ENCODE peak calls at places on chromosome 6, in six cellular contexts. W is HCT116, P is A549, J is GM23338, U is K562, T is SK-N-SH. D is an unnamed sample.

GRCh38 chr6:19668710-19669109 is 168.5 kb upstream of the ID4 start:
- DNase-seq in W (no peak), P (no peak), J (no peak), U (no peak), T (no peak), D (no peak)

GRCh38 chr6:107656381-107656780 is 166.5 kb downstream of the SOBP start:
- DNase-seq in W (no peak), P (no peak), J (no peak), U (no peak), T (no peak), D (no peak)

GRCh38 chr6:168080397-168081077 is 1.5 kb upstream of the FRMD1 start:
- DNase-seq in W (no peak), P (no peak), J (no peak), U (no peak), T (no peak), D (no peak)

GRCh38 chr6:118558811-118559217 is 10.7 kb downstream of the PLN start:
- DNase-seq in W (no peak), P (no peak), J (no peak), U (no peak), T (no peak), D (no peak)

GRCh38 chr6:41427642-41428401 is 92.4 kb downstream of the NCR2 start:
- DNase-seq in W (no peak), P (peak; percentile 11), J (peak; percentile 82), U (no peak), T (peak; percentile 71), D (no peak)

GRCh38 chr6:140464720-140465119 is 1090.3 kb upstream of the CITED2 start:
- DNase-seq in W (no peak), P (no peak), J (no peak), U (no peak), T (no peak), D (no peak)

GRCh38 chr6:15350386-15351083 is 104.7 kb downstream of the JARID2 start:
- DNase-seq in W (no peak), P (no peak), J (no peak), U (no peak), T (no peak), D (no peak)

GRCh38 chr6:170291271-170292110 is 613 bp upstream of the DLL1 start:
- DNase-seq in W (no peak), P (no peak), J (peak; percentile 93), U (no peak), T (peak; percentile 59), D (no peak)

GRCh38 chr6:130900913-130901312 is 73.7 kb downstream of the SMLR1 start:
- DNase-seq in W (peak; percentile 21), P (peak; percentile 12), J (no peak), U (no peak), T (no peak), D (peak; percentile 17)

GRCh38 chr6:72966628-72967280 is 258.5 kb downstream of the KHDC1L start:
- DNase-seq in W (no peak), P (no peak), J (no peak), U (no peak), T (no peak), D (no peak)

GRCh38 chr6:89284963-89285735 is 29.9 kb downstream of the GABRR2 start:
- DNase-seq in W (no peak), P (no peak), J (no peak), U (no peak), T (no peak), D (no peak)

GRCh38 chr6:6080975-6081374 is 74.2 kb upstream of the NRN1 start:
- DNase-seq in W (no peak), P (no peak), J (no peak), U (no peak), T (no peak), D (no peak)

GRCh38 chr6:53888931-53889330 is 94.1 kb downstream of the LRRC1 start:
- DNase-seq in W (no peak), P (no peak), J (no peak), U (no peak), T (no peak), D (no peak)

GRCh38 chr6:36120539-36120938 is 9.8 kb upstream of the MAPK13 start:
- DNase-seq in W (no peak), P (no peak), J (no peak), U (peak; percentile 63), T (no peak), D (no peak)

GRCh38 chr6:18024876-18025275 is 37.4 kb upstream of the KIF13A start:
- DNase-seq in W (no peak), P (no peak), J (no peak), U (no peak), T (no peak), D (no peak)

GRCh38 chr6:161507375-161507774 is 233.5 kb upstream of the AGPAT4 start:
- DNase-seq in W (no peak), P (no peak), J (no peak), U (no peak), T (no peak), D (no peak)

GRCh38 chr6:144063744-144064401 is 31.5 kb downstream of the SF3B5 start:
- DNase-seq in W (peak; percentile 57), P (peak; percentile 53), J (peak; percentile 77), U (peak; percentile 97), T (peak; percentile 91), D (no peak)

GRCh38 chr6:69349776-69350175 is 447.0 kb downstream of the LMBRD1 start:
- DNase-seq in W (no peak), P (no peak), J (no peak), U (no peak), T (no peak), D (no peak)

GRCh38 chr6:157621401-157621800 is 201.6 kb upstream of the SNX9 start:
- DNase-seq in W (no peak), P (no peak), J (no peak), U (no peak), T (no peak), D (no peak)

GRCh38 chr6:119742188-119742803 is 392.7 kb upstream of the MAN1A1 start:
- DNase-seq in W (peak; percentile 53), P (peak; percentile 28), J (peak; percentile 85), U (peak; percentile 80), T (peak; percentile 35), D (peak; percentile 18)

GRCh38 chr6:69705954-69706353 is 90.9 kb downstream of the LMBRD1 start:
- DNase-seq in W (no peak), P (peak; percentile 5), J (peak; percentile 23), U (peak; percentile 37), T (no peak), D (no peak)

GRCh38 chr6:14456941-14457340 is 339.4 kb downstream of the CD83 start:
- DNase-seq in W (no peak), P (no peak), J (no peak), U (no peak), T (no peak), D (no peak)

GRCh38 chr6:166786704-166787293 is 159.7 kb upstream of the RPS6KA2 start:
- DNase-seq in W (peak; percentile 62), P (peak; percentile 63), J (peak; percentile 85), U (peak; percentile 79), T (peak; percentile 78), D (peak; percentile 38)

GRCh38 chr6:78580923-78581322 is 286.4 kb upstream of the IRAK1BP1 start:
- DNase-seq in W (no peak), P (no peak), J (no peak), U (no peak), T (no peak), D (no peak)

GRCh38 chr6:3715285-3715684 is 36.2 kb downstream of the PXDC1 start:
- DNase-seq in W (no peak), P (no peak), J (no peak), U (no peak), T (no peak), D (no peak)

GRCh38 chr6:120965814-120966213 is 368.5 kb downstream of the TBC1D32 start:
- DNase-seq in W (peak; percentile 1), P (no peak), J (no peak), U (no peak), T (no peak), D (no peak)

GRCh38 chr6:125102901-125103300 is 50.7 kb upstream of the TPD52L1 start:
- DNase-seq in W (peak; percentile 21), P (peak; percentile 70), J (no peak), U (no peak), T (no peak), D (no peak)

GRCh38 chr6:145540741-145541140 is 194.6 kb downstream of the EPM2A start:
- DNase-seq in W (no peak), P (no peak), J (no peak), U (no peak), T (no peak), D (no peak)
- TF ChIP-seq REST in W (no peak), P (no peak), J (no peak), U (no peak), T (no peak), D (no peak)

DNA sequence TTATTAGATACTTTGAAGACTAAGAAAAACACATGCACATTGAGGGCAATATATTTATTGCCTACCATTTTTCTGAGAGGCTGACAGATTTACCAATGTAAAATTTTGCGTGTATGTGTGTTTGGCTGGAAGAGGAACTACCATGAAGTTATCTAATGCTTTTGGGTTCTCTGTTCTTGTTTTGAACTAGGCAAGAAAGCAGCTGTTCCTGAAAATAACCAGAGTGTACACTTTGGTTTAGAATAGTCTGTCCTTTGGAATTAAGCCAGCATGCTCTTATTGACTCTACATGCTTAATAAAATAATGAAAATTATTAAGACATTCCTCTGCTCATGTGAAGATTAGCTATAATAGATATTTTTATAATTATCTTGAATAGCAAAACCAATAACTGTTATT is 129.2 kb downstream of the MYB start:
- DNase-seq in W (no peak), P (no peak), J (no peak), U (no peak), T (no peak), D (no peak)
- TF ChIP-seq REST in W (no peak), P (no peak), J (no peak), U (no peak), T (no peak), D (no peak)

DNA sequence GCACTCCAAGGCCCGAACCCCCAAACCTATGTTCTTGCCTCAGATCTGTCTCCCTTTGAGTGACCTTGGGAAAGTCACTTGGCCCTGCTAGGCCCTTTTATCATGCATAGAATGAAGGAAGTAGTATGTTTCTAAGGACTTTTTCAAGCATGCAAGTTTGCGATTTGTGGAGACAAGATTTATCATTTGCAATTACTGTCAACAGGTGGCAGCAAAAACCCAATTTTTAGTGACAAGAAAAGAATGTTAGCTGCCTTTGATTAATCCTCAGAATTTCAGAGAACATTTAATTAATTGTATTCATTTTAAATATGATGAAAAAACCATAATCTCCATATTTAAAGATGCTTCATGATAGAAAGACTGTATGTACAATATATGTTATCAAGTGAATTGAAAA is 28.3 kb upstream of the PREP start:
- DNase-seq in W (peak; percentile 51), P (peak; percentile 61), J (peak; percentile 81), U (peak; percentile 57), T (peak; percentile 19), D (no peak)
- TF ChIP-seq REST in W (no peak), P (no peak), J (no peak), U (no peak), T (no peak), D (no peak)

DNA sequence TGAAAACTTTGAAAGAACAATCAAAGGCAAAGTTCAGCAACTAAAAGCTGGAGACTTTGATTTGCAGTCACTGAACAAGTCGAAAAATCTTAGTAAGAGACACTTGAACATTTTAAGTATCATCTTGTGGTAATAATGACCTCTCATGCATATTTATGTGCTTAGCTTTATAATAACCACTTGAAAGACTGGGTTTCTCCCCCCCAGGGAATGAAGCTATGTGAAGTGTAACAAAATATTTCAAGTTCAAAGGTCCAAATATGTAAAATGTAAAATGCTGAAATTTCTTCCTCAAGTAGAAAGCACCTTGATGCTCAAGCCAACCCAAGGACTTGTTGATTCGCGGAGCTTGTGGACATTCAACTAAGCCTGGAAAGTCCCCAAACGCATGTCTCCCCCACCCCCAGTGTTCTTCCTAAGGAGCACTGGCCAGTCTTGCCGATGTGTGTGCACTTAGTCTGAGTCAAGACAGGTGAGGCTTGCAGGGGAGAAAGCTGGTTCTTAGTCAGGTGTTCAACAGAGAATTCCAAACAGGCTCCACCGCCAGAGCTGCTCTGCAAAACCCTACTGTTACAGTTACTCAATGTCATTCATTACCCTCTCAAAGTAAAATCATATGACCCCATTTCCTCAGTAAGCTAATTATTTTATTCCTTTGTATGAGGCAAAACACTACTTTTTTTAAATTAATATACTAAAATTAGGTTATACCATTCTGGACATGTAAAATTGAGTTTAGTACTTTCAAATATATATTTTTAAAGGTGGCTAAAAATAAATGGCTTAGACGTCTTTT is 46.9 kb upstream of the QKI start:
- DNase-seq in W (no peak), P (no peak), J (no peak), U (no peak), T (no peak), D (no peak)
- TF ChIP-seq REST in W (no peak), P (no peak), J (no peak), U (no peak), T (no peak), D (no peak)

D was measured in Panc1.